ENCODE peak calls at places on chromosomes 12 and 14, in four cellular contexts. J, G, H and V are unnamed samples.

GRCh38 chr12:47079365-47079893 is at the start of gene PCED1B:
- DNase-seq in J (peak; percentile 89), G (no peak), H (peak; percentile 8), V (peak; percentile 76)

GRCh38 chr14:72700338-72701231 is 193.3 kb downstream of the DPF3 start:
- DNase-seq in J (no peak), G (no peak), H (no peak), V (no peak)

GRCh38 chr12:52191841-52192791 is at the start of gene KRT80:
- DNase-seq in J (no peak), G (no peak), H (peak; percentile 86), V (peak; percentile 99)

GRCh38 chr14:71533396-71533795 is 398.8 kb upstream of the RGS6 start:
- DNase-seq in J (no peak), G (no peak), H (no peak), V (no peak)

GRCh38 chr14:98840076-98840475 is 431.9 kb downstream of the BCL11B start:
- DNase-seq in J (no peak), G (no peak), H (no peak), V (no peak)

GRCh38 chr12:120041386-120042231 is 52.6 kb downstream of the BICDL1 start:
- DNase-seq in J (no peak), G (no peak), H (peak; percentile 90), V (no peak)

GRCh38 chr12:93793983-93794382 is 116.8 kb downstream of the CRADD start:
- DNase-seq in J (no peak), G (no peak), H (no peak), V (no peak)

GRCh38 chr12:66398931-66399625 is 96.8 kb downstream of the HELB start:
- DNase-seq in J (no peak), G (no peak), H (no peak), V (no peak)

GRCh38 chr14:64704145-64704742 is at the start of gene PLEKHG3:
- DNase-seq in J (peak; percentile 9), G (no peak), H (peak; percentile 59), V (peak; percentile 79)
- TF ChIP-seq ESRRA in J (no peak), G (no peak), H (no peak), V (no peak)

GRCh38 chr12:41288188-41288811 is 100.2 kb downstream of the PDZRN4 start:
- DNase-seq in J (no peak), G (no peak), H (no peak), V (no peak)
- TF ChIP-seq RAD21 in J (no peak), G (no peak), H (no peak), V (no peak)

DNA sequence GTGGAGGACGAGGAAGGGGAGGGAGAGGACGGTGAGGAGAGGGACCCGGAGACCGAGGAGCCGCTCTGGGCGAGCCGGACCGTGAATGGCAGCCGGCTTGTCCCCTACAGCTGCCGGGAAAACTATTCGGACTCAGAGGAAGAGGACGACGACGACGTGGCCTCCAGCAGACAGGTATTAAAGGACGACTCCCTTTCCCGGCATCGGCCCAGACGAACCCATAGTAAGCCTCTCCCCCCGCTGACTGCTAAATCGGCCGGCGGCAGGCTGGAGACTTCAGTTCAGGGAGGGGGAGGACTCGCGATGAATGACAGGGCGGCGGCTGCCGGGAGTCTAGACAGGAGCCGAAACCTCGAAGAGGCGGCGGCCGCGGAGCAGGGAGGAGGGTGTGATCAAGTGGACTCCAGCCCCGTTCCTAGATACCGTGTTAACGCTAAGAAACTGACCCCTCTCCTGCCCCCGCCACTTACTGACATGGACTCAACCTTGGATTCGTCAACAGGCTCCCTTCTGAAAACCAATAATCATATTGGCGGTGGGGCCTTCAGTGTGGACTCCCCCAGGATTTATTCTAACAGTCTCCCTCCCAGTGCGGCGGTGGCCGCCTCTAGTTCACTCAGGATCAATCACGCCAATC is 980 bp downstream of the LEMD3 start:
- DNase-seq in J (peak; percentile 89), G (no peak), H (peak; percentile 27), V (peak; percentile 35)
- TF ChIP-seq ESRRA in J (no peak), G (no peak), H (no peak), V (no peak)

DNA sequence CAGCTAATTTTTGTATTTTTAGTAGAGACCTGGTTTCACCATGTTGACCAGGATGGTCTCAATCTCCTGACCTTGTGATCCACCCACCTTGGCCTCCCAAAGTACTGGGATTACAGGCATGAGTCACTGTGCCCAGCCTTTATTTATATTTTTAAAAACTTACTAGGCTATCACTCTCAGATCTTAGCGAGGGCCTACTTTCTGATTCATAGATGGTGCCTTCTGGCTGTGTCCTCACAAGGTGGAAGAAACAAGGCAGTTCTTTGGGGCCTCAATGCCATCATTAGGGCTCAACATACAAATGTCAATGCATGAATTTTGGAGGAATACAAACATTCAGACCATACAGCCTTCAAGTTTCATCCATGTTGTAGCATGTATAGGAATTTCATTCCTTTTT is 2.4 kb upstream of the DGLUCY start:
- DNase-seq in J (no peak), G (no peak), H (no peak), V (no peak)
- TF ChIP-seq RAD21 in J (no peak), G (no peak), H (no peak), V (no peak)

GRCh38 chr12:128531153-128531552 is 264.2 kb downstream of the TMEM132C start:
- DNase-seq in J (peak; percentile 5), G (peak; percentile 3), H (no peak), V (peak; percentile 4)
- TF ChIP-seq ESRRA in J (no peak), G (no peak), H (no peak), V (no peak)

GRCh38 chr14:68512088-68512487 is 280.8 kb downstream of the ZFP36L1 start:
- DNase-seq in J (no peak), G (no peak), H (no peak), V (no peak)

GRCh38 chr14:68510201-68510600 is 282.7 kb downstream of the ZFP36L1 start:
- DNase-seq in J (no peak), G (no peak), H (no peak), V (no peak)

GRCh38 chr14:68509188-68509953 is 283.5 kb downstream of the ZFP36L1 start:
- DNase-seq in J (no peak), G (no peak), H (no peak), V (no peak)

GRCh38 chr14:68511727-68512047 is 281.2 kb downstream of the ZFP36L1 start:
- DNase-seq in J (no peak), G (no peak), H (no peak), V (no peak)

DNA sequence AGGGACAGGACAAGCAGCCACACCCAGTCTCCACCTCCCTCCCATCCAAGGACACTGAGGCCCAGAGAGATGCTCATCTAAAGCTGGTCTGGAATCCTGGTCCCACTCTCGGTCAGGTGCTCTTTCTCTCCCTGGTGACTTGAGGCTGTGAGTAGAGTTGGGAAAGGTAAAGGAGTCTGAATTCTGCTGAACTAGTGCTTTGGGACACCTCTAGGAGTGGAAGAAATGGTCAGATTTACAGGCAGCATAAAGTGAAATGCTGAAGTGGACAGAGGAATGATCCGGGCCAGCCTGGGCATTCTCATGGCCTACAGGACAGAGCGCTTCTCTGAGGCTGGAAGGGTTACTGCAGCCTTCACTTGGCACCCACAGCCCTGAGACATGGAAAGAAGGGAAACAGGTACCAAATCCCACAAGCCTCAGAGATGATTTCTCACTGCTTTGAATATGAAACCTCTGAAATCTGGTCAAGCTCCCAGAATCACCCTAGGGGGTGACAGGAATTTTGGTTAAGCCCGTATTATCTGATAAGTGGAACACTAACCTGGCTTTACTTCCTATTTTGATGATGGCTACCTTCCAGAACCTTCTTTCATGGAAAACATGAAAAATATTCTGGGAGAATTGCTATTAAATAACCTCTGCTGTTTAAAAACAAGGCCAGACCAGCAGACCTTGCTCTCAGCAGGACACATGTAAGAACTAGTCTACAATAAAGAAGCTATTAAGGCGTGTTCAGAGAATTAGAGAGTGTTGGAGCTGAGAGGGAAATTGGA is 281.7 kb downstream of the ZFP36L1 start:
- DNase-seq in J (no peak), G (no peak), H (no peak), V (no peak)
- TF ChIP-seq RAD21 in J (no peak), G (no peak), H (no peak), V (no peak)